ENCODE peak calls at places on chromosome 1, in ten cellular contexts. A is IMR-90; N is breast epithelium; B is AG04450; P is K562; Z is kidney; F is testis; M is CD4-positive, alpha-beta memory T cell; S is stomach; I is heart left ventricle. T is an unnamed sample.
A peak's percentile ranks its signal among the peaks of the same experiment; 100 is the strongest.

GRCh38 chr1:11648732-11649158 is 5.5 kb downstream of the FBXO2 start:
- DNase-seq in S (peak; percentile 58), P (peak; percentile 94), F (peak; percentile 45), B (no peak), I (no peak), Z (no peak), M (no peak), N (no peak), A (no peak), T (no peak)

GRCh38 chr1:4711944-4712343 is 57.5 kb downstream of the AJAP1 start:
- DNase-seq in P (no peak), I (no peak), M (no peak), S (no peak), B (no peak), F (no peak), A (no peak), N (no peak), Z (no peak), T (no peak)

GRCh38 chr1:213986020-213986924 is 1.5 kb upstream of the PROX1 start:
- DNase-seq in S (no peak), P (no peak), F (no peak), I (no peak), A (no peak), M (no peak), B (no peak), N (no peak), Z (no peak), T (no peak)

GRCh38 chr1:62082456-62083363 is 111.9 kb upstream of the L1TD1 start:
- DNase-seq in P (peak; percentile 65), N (no peak), Z (no peak), B (no peak), F (peak; percentile 62), A (peak; percentile 34), I (no peak), M (peak; percentile 17), S (peak; percentile 34), T (no peak)

GRCh38 chr1:31564606-31564989 is 11.7 kb upstream of the TINAGL1 start:
- DNase-seq in Z (peak; percentile 35), P (peak; percentile 4), S (no peak), I (no peak), N (peak; percentile 15), A (no peak), M (no peak), F (no peak), B (no peak), T (no peak)

GRCh38 chr1:5913876-5914275 is 78.3 kb downstream of the NPHP4 start:
- DNase-seq in Z (no peak), M (no peak), A (no peak), P (no peak), I (no peak), S (no peak), N (no peak), B (no peak), F (peak; percentile 3), T (no peak)

GRCh38 chr1:104671684-104672353 is 922.1 kb downstream of the AMY1C start:
- DNase-seq in B (no peak), S (no peak), P (no peak), I (no peak), Z (no peak), F (no peak), A (no peak), M (no peak), N (no peak), T (no peak)

GRCh38 chr1:29655145-29655544 is 418.8 kb downstream of the PTPRU start:
- DNase-seq in S (peak; percentile 10), Z (no peak), A (no peak), F (no peak), I (no peak), M (no peak), N (no peak), P (no peak), B (no peak), T (no peak)

DNA sequence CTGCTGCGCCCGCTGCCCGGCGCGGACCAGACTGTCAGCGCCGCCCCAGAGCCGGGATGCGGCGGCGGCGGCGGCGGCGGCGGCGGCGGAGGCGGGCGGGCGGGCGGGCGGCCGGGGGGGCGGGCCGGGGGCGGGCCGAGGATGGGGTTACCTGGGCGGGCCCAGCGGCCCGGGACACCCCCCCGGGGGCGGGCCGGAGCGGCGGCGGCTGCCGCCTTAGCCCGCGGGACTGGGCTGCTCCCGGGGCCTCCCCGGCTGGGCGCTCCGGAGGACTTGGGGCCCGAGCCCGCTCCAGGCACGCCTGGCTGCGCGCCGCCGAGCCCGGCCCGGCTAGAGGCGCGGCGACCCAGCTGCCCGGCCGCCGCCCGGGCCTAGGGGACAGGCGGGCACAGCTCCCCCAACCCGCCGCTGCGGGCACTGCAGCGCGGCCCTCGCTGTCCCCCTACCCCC is at the start of gene WNT4:
- DNase-seq in B (no peak), A (no peak), M (peak; percentile 24), P (peak; percentile 95), N (no peak), S (peak; percentile 61), I (no peak), F (no peak), Z (peak; percentile 81), T (no peak)
- H3K4me3 ChIP-seq in B (peak within 1 kb of the TSS; percentile 20), A (peak within 1 kb of the TSS; percentile 35), M (no peak within 1 kb of the TSS), P (no peak within 1 kb of the TSS), N (peak within 1 kb of the TSS; percentile 34), S (peak within 1 kb of the TSS; percentile 56), I (peak within 1 kb of the TSS; percentile 50), F (peak within 1 kb of the TSS; percentile 58), Z (no peak within 1 kb of the TSS), T (peak within 1 kb of the TSS; percentile 72)

DNA sequence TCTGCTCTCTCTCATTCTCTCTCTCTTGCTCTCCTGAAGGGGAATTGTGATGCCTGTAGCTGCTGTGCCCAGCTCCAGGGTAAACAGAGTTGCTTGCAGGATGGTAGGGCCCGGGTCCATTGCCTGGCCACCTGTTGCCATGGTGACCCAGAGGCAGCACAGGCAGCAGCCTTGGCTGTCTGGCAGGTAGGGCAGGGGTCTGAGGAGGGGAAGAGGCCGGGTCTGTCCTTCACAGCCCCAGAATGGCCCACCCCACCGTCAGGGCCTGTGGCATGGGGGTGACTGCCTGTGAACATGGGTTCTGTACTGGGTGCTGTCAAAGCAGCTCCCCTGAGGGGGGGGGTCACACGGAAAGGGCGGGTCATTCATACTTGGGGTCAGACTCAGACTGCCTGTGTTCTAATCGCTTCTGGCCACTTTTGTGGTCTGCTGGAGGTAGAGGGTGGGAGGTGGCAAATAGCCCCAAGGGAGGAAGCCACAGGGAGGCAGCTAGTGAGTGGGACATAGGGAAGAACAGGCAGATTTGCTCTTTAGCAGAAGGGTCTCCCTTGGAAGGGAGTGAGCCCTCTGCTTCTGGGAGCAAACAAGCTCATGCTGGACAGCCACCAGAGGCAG is 24.3 kb downstream of the ACOT11 start:
- DNase-seq in I (no peak), A (no peak), F (no peak), N (no peak), B (no peak), M (no peak), P (no peak), Z (peak; percentile 66), S (no peak), T (no peak)
- H3K27ac ChIP-seq in I (peak overlapping the region; percentile 95), A (no peak overlapping the region), F (no peak overlapping the region), N (peak overlapping the region; percentile 58), B (no peak overlapping the region), M (no peak overlapping the region), P (no peak overlapping the region), Z (no peak overlapping the region), S (no peak overlapping the region), T (peak overlapping the region; percentile 74)

GRCh38 chr1:162367772-162368171 is 8.9 kb downstream of the SPATA46 start:
- DNase-seq in Z (no peak), I (no peak), N (no peak), P (no peak), A (no peak), F (no peak), B (no peak), M (no peak), S (no peak), T (no peak)

GRCh38 chr1:162366149-162366548 is 10.5 kb downstream of the SPATA46 start:
- DNase-seq in N (no peak), S (no peak), B (no peak), F (no peak), I (no peak), P (no peak), M (no peak), A (no peak), Z (no peak), T (no peak)

GRCh38 chr1:162365284-162366041 is 11.2 kb downstream of the SPATA46 start:
- DNase-seq in S (no peak), B (no peak), I (no peak), P (no peak), N (no peak), Z (no peak), A (no peak), M (no peak), F (no peak), T (no peak)

GRCh38 chr1:162367073-162367472 is 9.6 kb downstream of the SPATA46 start:
- DNase-seq in F (no peak), P (no peak), M (no peak), A (no peak), S (no peak), N (no peak), B (no peak), I (no peak), Z (no peak), T (no peak)

DNA sequence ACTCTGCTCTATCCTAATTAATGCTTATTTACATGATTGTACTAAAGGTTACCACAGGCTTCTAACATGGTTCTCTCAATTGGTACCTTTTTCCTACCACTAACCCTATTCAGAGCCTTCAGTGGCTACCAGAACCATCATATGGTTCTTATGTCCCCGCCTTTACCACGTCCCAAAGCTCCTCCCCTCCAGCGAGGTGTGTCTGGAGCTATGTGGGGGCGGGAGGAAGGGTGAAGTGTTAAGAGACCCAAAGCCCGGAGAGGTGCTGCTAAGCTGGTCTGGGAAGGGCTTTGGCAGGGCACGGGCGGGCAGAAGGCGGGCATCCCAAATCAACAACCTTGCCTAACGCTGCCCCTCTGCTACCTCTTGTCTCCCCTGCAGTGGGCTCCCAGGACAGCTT is 10.0 kb downstream of the SPATA46 start:
- DNase-seq in M (no peak), A (no peak), P (peak; percentile 45), B (no peak), N (no peak), Z (no peak), F (no peak), I (no peak), S (no peak), T (no peak)
- H3K4me3 ChIP-seq in M (no peak overlapping the region), A (peak overlapping the region; percentile 23), P (no peak overlapping the region), B (no peak overlapping the region), N (peak overlapping the region; percentile 31), Z (no peak overlapping the region), F (peak overlapping the region; percentile 48), I (peak overlapping the region; percentile 29), S (peak overlapping the region; percentile 23), T (no peak overlapping the region)

GRCh38 chr1:209678981-209679539 is 3.8 kb downstream of the G0S2 start:
- DNase-seq in A (no peak), F (no peak), B (no peak), S (no peak), P (no peak), Z (no peak), I (no peak), M (no peak), N (no peak), T (no peak)

GRCh38 chr1:209672705-209673630 is 2.2 kb upstream of the G0S2 start:
- DNase-seq in I (no peak), A (no peak), M (peak; percentile 43), Z (no peak), P (no peak), S (no peak), F (no peak), B (no peak), N (no peak), T (no peak)

GRCh38 chr1:209674957-209675566 is at the start of gene G0S2:
- DNase-seq in P (peak; percentile 29), Z (peak; percentile 90), B (no peak), S (peak; percentile 83), F (peak; percentile 91), M (no peak), N (no peak), A (peak; percentile 21), I (peak; percentile 90), T (no peak)

GRCh38 chr1:209673631-209674417 is 1.4 kb upstream of the G0S2 start:
- DNase-seq in A (no peak), I (no peak), N (no peak), F (no peak), B (no peak), P (no peak), Z (no peak), S (no peak), M (no peak), T (no peak)

GRCh38 chr1:209675567-209676154 is 449 bp downstream of the G0S2 start:
- DNase-seq in I (peak; percentile 74), A (peak; percentile 16), P (no peak), B (no peak), M (no peak), S (peak; percentile 38), F (peak; percentile 60), Z (peak; percentile 81), N (no peak), T (no peak)
- H3K27ac ChIP-seq in I (peak overlapping the region; percentile 83), A (no peak overlapping the region), P (peak overlapping the region; percentile 11), B (no peak overlapping the region), M (no peak overlapping the region), S (peak overlapping the region; percentile 52), F (peak overlapping the region; percentile 51), Z (peak overlapping the region; percentile 91), N (peak overlapping the region; percentile 16), T (no peak overlapping the region)

T was measured in thoracic aorta.